ENCODE peak calls at places on chromosomes 3 and 15, in four cellular contexts. J, W, O and H are unnamed samples.

GRCh38 chr3:21752749-21753347 is 1.8 kb upstream of the ZNF385D start:
- DNase-seq in J (no peak), W (peak), O (no peak), H (peak)

GRCh38 chr15:78638658-78639314 is 2.2 kb downstream of the CHRNB4 start:
- DNase-seq in J (peak), W (peak), O (peak), H (peak)

GRCh38 chr3:76554717-76555116 is 485.2 kb upstream of the ROBO2 start:
- DNase-seq in J (no peak), W (no peak), O (no peak), H (no peak)

GRCh38 chr3:72797773-72798543 is 50.3 kb downstream of the SHQ1 start:
- DNase-seq in J (no peak), W (peak), O (no peak), H (peak)

GRCh38 chr15:29468899-29469298 is 199.3 kb upstream of the NSMCE3 start:
- DNase-seq in J (no peak), W (no peak), O (no peak), H (no peak)

GRCh38 chr3:37259291-37259690 is 84.9 kb upstream of the LRRFIP2 start:
- DNase-seq in J (no peak), W (no peak), O (no peak), H (no peak)

GRCh38 chr15:60972866-60973265 is 256.2 kb downstream of the RORA start:
- DNase-seq in J (no peak), W (no peak), O (no peak), H (peak)

GRCh38 chr3:115074502-115074901 is 72.6 kb downstream of the ZBTB20 start:
- DNase-seq in J (no peak), W (no peak), O (no peak), H (no peak)

GRCh38 chr3:177646749-177647148 is 449.5 kb upstream of the TBL1XR1 start:
- DNase-seq in J (no peak), W (no peak), O (no peak), H (no peak)
- H3K4me2 ChIP-seq in J (no peak), W (no peak), O (no peak), H (no peak)

GRCh38 chr15:73605759-73606423 is 27.3 kb downstream of the NPTN start:
- DNase-seq in J (no peak), W (peak), O (no peak), H (no peak)
- H3K4me2 ChIP-seq in J (no peak), W (peak), O (no peak), H (no peak)

GRCh38 chr15:53671545-53671944 is 87.9 kb downstream of the WDR72 start:
- DNase-seq in J (no peak), W (no peak), O (no peak), H (no peak)

GRCh38 chr15:53670701-53671100 is 88.8 kb downstream of the WDR72 start:
- DNase-seq in J (no peak), W (no peak), O (no peak), H (no peak)

DNA sequence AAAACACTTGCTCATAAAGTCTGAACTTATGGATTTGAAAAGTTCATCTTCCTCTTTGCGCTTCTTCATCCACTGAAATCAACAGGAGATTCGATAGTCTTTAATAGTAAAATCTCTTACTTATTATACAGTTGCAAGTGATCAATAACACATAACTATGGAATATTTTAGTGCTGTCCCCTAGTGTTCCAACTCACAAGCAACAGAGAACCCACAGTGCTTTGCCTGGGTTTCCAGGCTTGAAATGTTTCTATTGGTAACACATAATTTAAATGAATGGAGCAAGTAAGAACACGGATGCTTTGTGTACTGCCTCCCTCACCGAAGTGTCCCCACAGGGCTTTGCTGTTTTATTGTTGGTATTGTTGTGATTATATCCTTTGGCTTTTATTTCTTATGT is 93.5 kb downstream of the WDR72 start:
- DNase-seq in J (no peak), W (no peak), O (no peak), H (peak)
- H3K4me2 ChIP-seq in J (no peak), W (no peak), O (no peak), H (no peak)

DNA sequence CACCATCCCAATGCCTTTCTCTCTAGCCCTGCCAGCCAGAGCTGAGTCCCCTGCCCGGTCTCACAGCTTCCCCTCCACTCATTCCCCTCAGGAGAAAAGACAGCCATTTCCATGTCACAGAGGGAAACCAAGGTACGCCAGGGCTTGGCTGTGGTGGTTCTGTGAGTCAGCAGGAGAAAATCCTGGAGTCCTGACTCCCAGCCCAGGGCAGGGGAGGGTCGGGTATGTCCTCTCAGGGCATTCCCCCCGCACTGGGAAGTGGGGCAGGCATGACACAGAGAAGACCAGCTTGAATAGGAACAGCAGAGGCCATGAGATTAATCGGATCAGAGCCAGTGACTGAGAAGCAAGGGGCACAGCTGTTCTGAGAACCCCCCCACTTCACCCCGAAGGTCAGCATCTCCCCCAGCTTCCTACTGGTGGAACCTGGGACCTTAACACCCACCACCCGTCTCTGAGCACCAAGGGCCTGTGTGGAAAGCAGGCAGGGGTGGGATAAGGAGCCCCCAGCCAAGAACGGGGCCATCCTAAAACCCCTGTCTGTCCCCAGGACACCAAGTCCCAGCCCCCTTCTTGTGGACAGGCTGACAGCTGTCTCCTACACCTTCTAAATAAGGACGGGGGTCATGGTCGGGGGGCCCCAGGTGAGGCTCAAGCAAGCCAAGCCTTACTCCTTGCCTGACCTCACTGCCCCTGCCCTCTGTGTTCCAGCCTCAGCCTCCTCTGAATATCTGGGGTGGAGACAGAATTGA is 843 bp upstream of the SLC38A3 start:
- DNase-seq in J (no peak), W (no peak), O (no peak), H (no peak)
- H3K4me2 ChIP-seq in J (no peak), W (peak), O (peak), H (no peak)

GRCh38 chr3:177602601-177603136 is 405.4 kb upstream of the TBL1XR1 start:
- DNase-seq in J (no peak), W (no peak), O (no peak), H (peak)

GRCh38 chr3:177603137-177603603 is 405.9 kb upstream of the TBL1XR1 start:
- DNase-seq in J (no peak), W (no peak), O (no peak), H (peak)

GRCh38 chr3:177598110-177598833 is 401.0 kb upstream of the TBL1XR1 start:
- DNase-seq in J (no peak), W (no peak), O (no peak), H (no peak)

GRCh38 chr3:177599331-177599730 is 402.0 kb upstream of the TBL1XR1 start:
- DNase-seq in J (no peak), W (no peak), O (no peak), H (no peak)

DNA sequence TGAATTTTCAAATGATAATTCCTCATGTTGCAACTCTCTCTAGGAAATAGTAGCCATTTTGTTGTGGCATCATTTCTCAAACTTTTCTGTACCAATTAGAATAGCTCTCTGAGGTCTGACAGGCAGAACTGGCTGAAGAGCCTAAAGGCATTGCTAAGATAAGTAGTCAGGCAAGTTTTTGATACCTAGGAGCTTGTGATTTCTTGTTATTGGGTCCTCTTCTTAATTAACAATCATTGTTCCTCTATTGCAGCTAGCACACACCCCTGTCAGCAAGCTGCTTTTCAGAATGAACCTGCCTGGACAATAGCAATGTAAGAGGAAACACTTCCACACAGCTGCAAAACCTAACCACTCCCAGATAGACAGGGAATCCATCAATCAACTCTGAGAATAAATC is 403.8 kb upstream of the TBL1XR1 start:
- DNase-seq in J (no peak), W (no peak), O (no peak), H (no peak)
- H3K4me2 ChIP-seq in J (no peak), W (no peak), O (no peak), H (no peak)